ENCODE peak calls at places on chromosomes 13 and 19, in six cellular contexts. K is tibial artery, I is amygdala, Y is SW480, M is GF-D8, B is cardiac fibroblast. F is an unnamed sample.

GRCh38 chr13:73521291-73521626 is 462.5 kb downstream of the KLF5 start:
- DNase-seq in K (no peak), I (no peak), Y (peak; percentile 15), M (no peak), B (no peak), F (no peak)

GRCh38 chr13:101127741-101128353 is 288.5 kb downstream of the NALCN start:
- DNase-seq in K (no peak), I (no peak), Y (peak; percentile 41), M (no peak), B (peak; percentile 71), F (no peak)

GRCh38 chr19:33386361-33386858 is 12.9 kb downstream of the CEBPG start:
- DNase-seq in K (no peak), I (no peak), Y (no peak), M (no peak), B (no peak), F (no peak)

GRCh38 chr19:9947441-9947840 is 11.1 kb upstream of the OLFM2 start:
- DNase-seq in K (no peak), I (no peak), Y (no peak), M (no peak), B (no peak), F (no peak)

GRCh38 chr19:5166262-5166661 is 174.3 kb downstream of the PTPRS start:
- DNase-seq in K (no peak), I (no peak), Y (no peak), M (no peak), B (peak; percentile 65), F (no peak)

GRCh38 chr13:23949736-23950135 is 52.4 kb upstream of the C1QTNF9B start:
- DNase-seq in K (no peak), I (no peak), Y (no peak), M (no peak), B (no peak), F (no peak)

GRCh38 chr13:45208132-45208531 is 7.3 kb upstream of the KCTD4 start:
- DNase-seq in K (no peak), I (no peak), Y (no peak), M (no peak), B (no peak), F (no peak)

GRCh38 chr19:16773259-16773658 is 53.6 kb downstream of the NWD1 start:
- DNase-seq in K (no peak), I (no peak), Y (no peak), M (no peak), B (no peak), F (no peak)

GRCh38 chr13:112638157-112638750 is 50.3 kb upstream of the TUBGCP3 start:
- DNase-seq in K (no peak), I (no peak), Y (peak; percentile 57), M (no peak), B (no peak), F (no peak)

GRCh38 chr19:14383898-14384669 is 2.8 kb downstream of the ADGRE5 start:
- DNase-seq in K (peak; percentile 56), I (no peak), Y (peak; percentile 48), M (peak; percentile 50), B (peak; percentile 61), F (no peak)

GRCh38 chr19:48963371-48964204 is 1.5 kb upstream of the FTL start:
- DNase-seq in K (peak; percentile 82), I (peak; percentile 51), Y (peak; percentile 85), M (peak; percentile 29), B (peak; percentile 78), F (peak; percentile 72)

GRCh38 chr13:73340069-73340468 is 281.3 kb downstream of the KLF5 start:
- DNase-seq in K (no peak), I (no peak), Y (no peak), M (no peak), B (no peak), F (no peak)

GRCh38 chr19:33440682-33441081 is 67.2 kb downstream of the CEBPG start:
- DNase-seq in K (no peak), I (no peak), Y (no peak), M (no peak), B (no peak), F (no peak)

GRCh38 chr13:103762523-103762922 is 696.3 kb upstream of the SLC10A2 start:
- DNase-seq in K (no peak), I (no peak), Y (no peak), M (no peak), B (no peak), F (no peak)

GRCh38 chr19:44907613-44908012 is 2.0 kb downstream of the APOE start:
- DNase-seq in K (no peak), I (no peak), Y (no peak), M (no peak), B (no peak), F (no peak)

GRCh38 chr19:6801397-6802086 is 29.0 kb downstream of the VAV1 start:
- DNase-seq in K (peak; percentile 66), I (no peak), Y (no peak), M (peak; percentile 92), B (peak; percentile 15), F (no peak)

GRCh38 chr13:104984296-104984818 is 1551.1 kb downstream of the EFNB2 start:
- DNase-seq in K (peak; percentile 51), I (no peak), Y (no peak), M (peak; percentile 89), B (peak; percentile 55), F (peak; percentile 44)

GRCh38 chr13:43988302-43988701 is 108.6 kb downstream of the LACC1 start:
- DNase-seq in K (no peak), I (no peak), Y (no peak), M (no peak), B (peak; percentile 42), F (no peak)

GRCh38 chr19:42919757-42920079 is 2.0 kb upstream of the PSG6 start:
- DNase-seq in K (no peak), I (no peak), Y (peak; percentile 32), M (no peak), B (peak; percentile 29), F (no peak)

GRCh38 chr13:29436721-29437250 is 158.7 kb downstream of the SLC7A1 start:
- DNase-seq in K (no peak), I (no peak), Y (no peak), M (no peak), B (no peak), F (no peak)

GRCh38 chr19:49142866-49143335 is 12.3 kb downstream of the HRC start:
- DNase-seq in K (peak; percentile 87), I (peak; percentile 86), Y (peak; percentile 89), M (no peak), B (peak; percentile 91), F (no peak)

GRCh38 chr13:59770451-59770850 is 393.3 kb downstream of the DIAPH3 start:
- DNase-seq in K (no peak), I (no peak), Y (no peak), M (no peak), B (no peak), F (no peak)

GRCh38 chr19:35513975-35514809 is 743 bp upstream of the DMKN start:
- DNase-seq in K (no peak), I (no peak), Y (peak; percentile 68), M (no peak), B (peak; percentile 32), F (no peak)

GRCh38 chr19:7287716-7288115 is 6.5 kb downstream of the INSR start:
- DNase-seq in K (no peak), I (no peak), Y (no peak), M (no peak), B (no peak), F (no peak)

GRCh38 chr19:48741222-48741999 is 1.0 kb upstream of the RASIP1 start:
- DNase-seq in K (no peak), I (no peak), Y (peak; percentile 64), M (no peak), B (no peak), F (no peak)

GRCh38 chr19:46365561-46365960 is 18.7 kb downstream of the PPP5C start:
- DNase-seq in K (no peak), I (no peak), Y (no peak), M (no peak), B (no peak), F (no peak)

GRCh38 chr19:18091217-18091608 is 4.5 kb upstream of the IL12RB1 start:
- DNase-seq in K (peak; percentile 57), I (no peak), Y (no peak), M (peak; percentile 80), B (no peak), F (no peak)

GRCh38 chr13:78589206-78589605 is 14.1 kb downstream of the POU4F1 start:
- DNase-seq in K (no peak), I (no peak), Y (peak; percentile 29), M (no peak), B (no peak), F (no peak)

GRCh38 chr13:85236431-85236830 is 562.8 kb downstream of the SLITRK6 start:
- DNase-seq in K (no peak), I (no peak), Y (peak; percentile 3), M (no peak), B (peak; percentile 44), F (no peak)

GRCh38 chr19:10625762-10626138 is 397 bp downstream of the SLC44A2 start:
- DNase-seq in K (no peak), I (no peak), Y (no peak), M (no peak), B (no peak), F (no peak)

GRCh38 chr13:31775686-31776085 is 36.4 kb downstream of the RXFP2 start:
- DNase-seq in K (peak; percentile 84), I (no peak), Y (no peak), M (no peak), B (peak; percentile 71), F (peak; percentile 70)